ENCODE peak calls at places on chromosomes 3 and 15, in six cellular contexts. X is PC-9, Y is body of pancreas, Z is thoracic aorta, J is AG09319, O is bronchial epithelial cell. P is an unnamed sample.

GRCh38 chr15:65824941-65825544 is 33.0 kb upstream of the DENND4A start:
- DNase-seq in Z (no peak), J (peak), X (no peak), Y (peak), O (peak), P (peak)

GRCh38 chr15:90213818-90214204 is 12.7 kb downstream of the SEMA4B start:
- DNase-seq in X (no peak), J (no peak), O (no peak), Y (peak), Z (no peak), P (no peak)

GRCh38 chr3:53159415-53160135 is 1.4 kb upstream of the PRKCD start:
- DNase-seq in Z (no peak), O (no peak), J (no peak), X (no peak), Y (peak), P (no peak)

GRCh38 chr3:150057227-150057626 is 86.5 kb upstream of the PFN2 start:
- DNase-seq in X (no peak), J (no peak), O (no peak), Y (no peak), Z (no peak), P (no peak)

GRCh38 chr3:185677146-185677829 is 91.2 kb downstream of the SENP2 start:
- DNase-seq in X (peak), O (peak), Y (peak), J (peak), Z (no peak), P (no peak)

GRCh38 chr15:100764778-100765457 is 114.7 kb upstream of the ALDH1A3 start:
- DNase-seq in X (no peak), O (no peak), Z (no peak), Y (no peak), J (peak), P (no peak)

GRCh38 chr3:15291589-15292541 is 40.5 kb downstream of the SH3BP5 start:
- DNase-seq in J (no peak), O (no peak), Y (no peak), Z (no peak), X (no peak), P (no peak)

GRCh38 chr15:93033434-93034045 is 55.5 kb downstream of the RGMA start:
- DNase-seq in O (no peak), Z (no peak), X (no peak), Y (no peak), J (no peak), P (no peak)

GRCh38 chr3:49611291-49611690 is 57.0 kb downstream of the BSN start:
- DNase-seq in O (no peak), Z (no peak), Y (no peak), X (no peak), J (no peak), P (no peak)

GRCh38 chr15:23035964-23036566 is 3.3 kb downstream of the TUBGCP5 start:
- DNase-seq in Z (no peak), Y (peak), O (peak), J (no peak), X (peak), P (no peak)

GRCh38 chr3:11010406-11011165 is 18.0 kb downstream of the SLC6A1 start:
- DNase-seq in J (no peak), O (no peak), Z (no peak), X (no peak), Y (no peak), P (no peak)

GRCh38 chr3:11006986-11007385 is 14.4 kb downstream of the SLC6A1 start:
- DNase-seq in O (no peak), X (no peak), Z (no peak), Y (no peak), J (no peak), P (no peak)

GRCh38 chr3:11005686-11006256 is 13.2 kb downstream of the SLC6A1 start:
- DNase-seq in Z (no peak), X (no peak), J (no peak), Y (no peak), O (peak), P (no peak)

GRCh38 chr3:11009898-11010297 is 17.4 kb downstream of the SLC6A1 start:
- DNase-seq in J (no peak), Z (no peak), X (no peak), O (no peak), Y (no peak), P (no peak)

DNA sequence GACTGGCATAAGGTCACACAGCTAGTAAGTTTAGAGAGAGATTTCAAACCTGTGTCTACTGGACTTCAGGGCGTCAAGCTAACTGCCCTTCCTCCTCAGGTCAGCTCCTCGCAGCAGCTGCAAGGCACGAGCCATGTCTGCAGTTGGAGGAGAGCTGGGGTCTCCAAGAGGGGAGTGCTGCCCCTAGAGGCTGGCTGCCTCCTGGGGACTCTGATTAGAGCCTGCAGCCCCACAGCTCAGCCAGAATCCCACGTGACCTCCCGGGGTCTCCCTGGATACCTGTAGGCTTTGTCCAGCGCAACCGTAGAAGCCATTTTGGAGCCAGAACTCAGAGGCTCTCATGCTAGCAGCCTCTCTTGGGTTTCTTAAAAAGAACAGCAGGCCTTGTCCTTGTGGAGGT is 15.0 kb downstream of the SLC6A1 start:
- DNase-seq in Y (no peak), Z (no peak), O (no peak), X (no peak), J (no peak), P (no peak)
- TF ChIP-seq CTCF in Y (no peak), Z (no peak), O (no peak), X (no peak), J (no peak), P (no peak)

GRCh38 chr3:97821810-97822775 is at the start of gene CRYBG3:
- DNase-seq in O (peak), Z (peak), X (peak), J (peak), Y (peak), P (peak)

GRCh38 chr3:97820780-97821179 is 1.0 kb upstream of the CRYBG3 start:
- DNase-seq in J (no peak), Y (no peak), X (no peak), O (no peak), Z (no peak), P (no peak)

GRCh38 chr3:97823081-97823480 is 1.3 kb downstream of the CRYBG3 start:
- DNase-seq in O (no peak), Z (no peak), Y (no peak), J (no peak), X (no peak), P (no peak)

GRCh38 chr3:97823503-97824004 is 1.7 kb downstream of the CRYBG3 start:
- DNase-seq in Y (no peak), J (no peak), X (no peak), O (no peak), Z (no peak), P (no peak)

DNA sequence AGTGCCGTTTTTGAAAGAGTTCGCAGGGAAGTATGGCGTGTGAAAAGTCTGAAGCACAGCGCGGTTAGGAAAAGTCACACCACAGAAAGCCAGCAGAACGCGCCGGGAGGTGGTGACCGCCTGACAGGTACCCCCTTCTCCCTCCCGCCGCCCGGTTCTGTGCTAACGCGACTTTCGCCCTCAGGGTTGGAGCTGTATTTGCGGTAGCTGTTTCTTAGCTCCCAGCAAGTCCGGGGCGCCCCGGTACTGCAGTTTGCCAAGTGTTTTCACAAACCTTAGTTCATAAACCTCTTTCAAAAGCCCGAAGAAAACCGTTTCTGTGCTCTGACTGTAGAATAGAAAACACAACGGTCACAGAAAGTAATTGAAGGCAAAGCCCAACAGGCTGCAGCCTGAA is 400 bp upstream of the CRYBG3 start:
- DNase-seq in X (peak), O (peak), Y (peak), J (no peak), Z (peak), P (no peak)
- TF ChIP-seq CTCF in X (no peak), O (no peak), Y (no peak), J (no peak), Z (no peak), P (no peak)

GRCh38 chr3:81170298-81170697 is 591.1 kb downstream of the GBE1 start:
- DNase-seq in J (no peak), Z (no peak), O (no peak), X (no peak), Y (no peak), P (no peak)

GRCh38 chr3:81173514-81173913 is 587.9 kb downstream of the GBE1 start:
- DNase-seq in Y (no peak), Z (no peak), X (no peak), O (peak), J (no peak), P (no peak)
- TF ChIP-seq CTCF in Y (no peak), Z (no peak), X (peak), O (no peak), J (no peak), P (no peak)

GRCh38 chr3:146222204-146223046 is 28.5 kb downstream of the PLSCR4 start:
- DNase-seq in X (no peak), O (peak), Y (no peak), Z (no peak), J (no peak), P (no peak)
- TF ChIP-seq CTCF in X (no peak), O (no peak), Y (no peak), Z (no peak), J (no peak), P (no peak)

DNA sequence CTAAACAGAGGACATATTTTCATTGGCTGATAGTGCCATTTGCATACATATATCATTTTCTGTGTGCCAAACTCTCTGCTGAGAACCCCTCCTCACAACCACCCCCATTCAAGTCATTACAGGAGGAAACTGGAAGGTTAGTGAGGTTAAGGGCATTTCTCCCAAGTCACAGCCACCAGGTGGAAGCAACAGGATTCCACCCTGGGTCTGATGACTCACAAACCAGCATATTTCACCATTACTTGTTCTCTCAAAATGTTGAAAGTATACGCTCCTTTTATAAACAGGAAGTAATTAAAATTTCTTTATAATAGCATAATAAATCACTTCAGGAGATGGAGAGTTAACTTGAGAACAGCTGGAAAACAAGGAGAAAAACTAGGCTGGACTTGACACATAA is 398.6 kb upstream of the WNT5A start:
- DNase-seq in J (peak), Z (no peak), Y (no peak), X (peak), O (peak), P (no peak)
- TF ChIP-seq CTCF in J (peak), Z (no peak), Y (no peak), X (peak), O (peak), P (no peak)

GRCh38 chr15:74777769-74778598 is 3.9 kb upstream of the CSK start:
- DNase-seq in Z (no peak), O (no peak), X (no peak), Y (no peak), J (no peak), P (no peak)
- TF ChIP-seq CTCF in Z (no peak), O (no peak), X (no peak), Y (no peak), J (no peak), P (no peak)

DNA sequence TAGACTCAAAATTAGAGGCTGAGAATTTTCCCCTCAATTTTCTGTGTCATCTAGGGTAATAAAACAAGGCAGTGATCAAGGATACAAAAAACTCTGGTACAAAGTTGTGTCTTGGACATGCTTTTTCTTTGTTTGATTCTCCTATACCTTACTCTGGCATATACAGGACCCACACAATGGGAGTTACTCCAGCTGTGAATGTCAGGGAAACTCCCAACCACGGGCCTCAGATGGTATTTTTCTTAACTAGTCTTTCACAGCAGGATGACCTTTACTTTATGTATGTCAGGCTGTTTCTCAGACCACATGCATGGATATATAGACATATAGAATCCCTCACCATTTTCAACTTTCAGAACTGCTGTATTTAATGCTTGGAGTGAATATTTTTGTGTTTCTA is 41.3 kb downstream of the FEZF2 start:
- DNase-seq in X (no peak), Y (no peak), Z (no peak), J (no peak), O (no peak), P (no peak)
- TF ChIP-seq CTCF in X (no peak), Y (no peak), Z (no peak), J (no peak), O (no peak), P (no peak)

DNA sequence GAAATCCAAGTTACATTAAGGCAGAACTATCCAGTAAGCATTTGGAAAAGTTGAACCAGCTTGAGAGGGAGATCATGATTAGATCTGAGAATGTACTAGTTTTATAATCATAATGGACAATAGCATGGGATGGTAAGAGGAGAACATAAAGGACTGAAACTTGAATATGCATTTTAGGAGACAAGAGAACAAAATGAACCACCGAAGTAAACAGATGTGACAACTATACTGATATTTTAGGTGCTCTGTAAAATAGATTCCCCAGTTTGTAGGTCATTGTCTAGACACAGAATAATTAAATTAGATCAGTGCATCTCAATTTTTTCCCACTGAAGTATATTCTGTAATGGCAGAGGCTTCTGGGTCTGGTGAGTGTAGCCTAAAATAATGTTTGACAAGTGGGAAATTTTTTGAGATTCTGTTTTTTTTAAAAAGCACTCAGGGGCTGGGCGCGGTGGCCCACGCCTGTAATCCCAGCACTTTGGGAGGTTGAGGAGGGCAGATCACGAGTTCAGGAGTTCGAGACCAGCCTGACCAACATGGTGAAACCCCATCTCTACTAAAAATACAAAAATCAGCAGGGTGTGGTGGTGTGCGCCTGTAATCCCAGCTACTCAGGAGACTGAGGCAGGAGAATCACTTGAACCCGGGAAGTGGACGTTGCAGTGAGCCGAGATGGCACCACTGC is 16.3 kb downstream of the ECT2 start:
- DNase-seq in O (no peak), Y (no peak), Z (no peak), X (no peak), J (no peak), P (no peak)
- TF ChIP-seq CTCF in O (no peak), Y (no peak), Z (no peak), X (no peak), J (no peak), P (no peak)